ENCODE peak calls at places on chromosomes 1 and 21, in four cellular contexts. I is tibial artery; U is fibroblast of mammary gland; S is CD8-positive, alpha-beta T cell. X is an unnamed sample.

GRCh38 chr1:202112864-202113689 is 9.6 kb upstream of the GPR37L1 start:
- DNase-seq in I (no peak), U (no peak), S (no peak), X (no peak)

GRCh38 chr1:222454782-222455181 is 93.1 kb downstream of the HHIPL2 start:
- DNase-seq in I (no peak), U (peak; percentile 62), S (peak; percentile 1), X (no peak)

GRCh38 chr21:35565204-35565611 is 495.1 kb downstream of the SETD4 start:
- DNase-seq in I (peak; percentile 46), U (peak; percentile 95), S (no peak), X (peak; percentile 67)

GRCh38 chr1:210800301-210800700 is 333.6 kb downstream of the KCNH1 start:
- DNase-seq in I (no peak), U (no peak), S (no peak), X (no peak)

GRCh38 chr1:29713857-29714256 is 477.5 kb downstream of the PTPRU start:
- DNase-seq in I (no peak), U (peak; percentile 49), S (no peak), X (no peak)

GRCh38 chr1:160116277-160117147 is 953 bp downstream of the ATP1A2 start:
- DNase-seq in I (no peak), U (peak; percentile 52), S (no peak), X (no peak)

GRCh38 chr1:95309031-95309459 is 75.0 kb downstream of the RWDD3 start:
- DNase-seq in I (no peak), U (peak; percentile 50), S (no peak), X (no peak)

GRCh38 chr1:54894271-54894670 is 7.3 kb upstream of the DHCR24 start:
- DNase-seq in I (no peak), U (no peak), S (no peak), X (no peak)

GRCh38 chr1:210269981-210270380 is 37.4 kb downstream of the SERTAD4 start:
- DNase-seq in I (no peak), U (no peak), S (no peak), X (no peak)

GRCh38 chr21:25329227-25329626 is 278.1 kb downstream of the MRPL39 start:
- DNase-seq in I (no peak), U (peak; percentile 93), S (no peak), X (no peak)

GRCh38 chr21:42594616-42595280 is 58.7 kb upstream of the PDE9A start:
- DNase-seq in I (no peak), U (peak; percentile 10), S (no peak), X (no peak)

DNA sequence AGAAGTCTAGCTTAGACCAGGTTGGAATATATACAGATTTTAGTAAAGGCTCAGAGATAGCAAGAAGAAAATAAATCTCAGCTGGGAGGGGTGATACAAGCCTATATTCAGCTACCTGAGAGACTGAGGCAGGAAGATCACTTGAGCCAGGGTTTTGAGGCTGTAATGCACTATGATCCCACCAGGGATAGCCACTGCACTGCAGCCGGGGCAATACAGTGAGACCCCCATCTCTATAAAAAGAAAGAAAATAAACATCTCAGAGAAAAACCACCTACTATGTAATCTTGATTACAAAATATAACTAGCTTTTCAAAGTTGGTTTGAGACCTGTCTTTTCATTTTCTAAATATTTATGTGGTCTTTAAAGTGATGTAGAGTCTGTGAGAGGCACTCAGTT is 47.7 kb downstream of the IL23R start:
- DNase-seq in I (no peak), U (no peak), S (no peak), X (no peak)
- TF ChIP-seq CTCF in I (no peak), U (no peak), S (no peak), X (no peak)

GRCh38 chr1:36502616-36503015 is 19.9 kb upstream of the CSF3R start:
- DNase-seq in I (no peak), U (no peak), S (no peak), X (no peak)

GRCh38 chr1:36493524-36493923 is 10.8 kb upstream of the CSF3R start:
- DNase-seq in I (no peak), U (no peak), S (no peak), X (no peak)

GRCh38 chr1:36492491-36492890 is 9.8 kb upstream of the CSF3R start:
- DNase-seq in I (no peak), U (no peak), S (no peak), X (peak; percentile 3)

GRCh38 chr1:36494971-36495370 is 12.3 kb upstream of the CSF3R start:
- DNase-seq in I (no peak), U (no peak), S (no peak), X (no peak)

GRCh38 chr1:36497207-36497606 is 14.5 kb upstream of the CSF3R start:
- DNase-seq in I (no peak), U (no peak), S (no peak), X (no peak)
- TF ChIP-seq CTCF in I (no peak), U (no peak), S (no peak), X (no peak)

GRCh38 chr1:116131866-116132605 is 20.8 kb downstream of the MAB21L3 start:
- DNase-seq in I (no peak), U (no peak), S (no peak), X (no peak)

GRCh38 chr1:116133696-116134095 is 22.5 kb downstream of the MAB21L3 start:
- DNase-seq in I (no peak), U (no peak), S (no peak), X (no peak)

GRCh38 chr1:116131170-116131569 is 20.0 kb downstream of the MAB21L3 start:
- DNase-seq in I (no peak), U (no peak), S (no peak), X (no peak)

GRCh38 chr1:116130376-116130775 is 19.2 kb downstream of the MAB21L3 start:
- DNase-seq in I (no peak), U (no peak), S (no peak), X (no peak)

DNA sequence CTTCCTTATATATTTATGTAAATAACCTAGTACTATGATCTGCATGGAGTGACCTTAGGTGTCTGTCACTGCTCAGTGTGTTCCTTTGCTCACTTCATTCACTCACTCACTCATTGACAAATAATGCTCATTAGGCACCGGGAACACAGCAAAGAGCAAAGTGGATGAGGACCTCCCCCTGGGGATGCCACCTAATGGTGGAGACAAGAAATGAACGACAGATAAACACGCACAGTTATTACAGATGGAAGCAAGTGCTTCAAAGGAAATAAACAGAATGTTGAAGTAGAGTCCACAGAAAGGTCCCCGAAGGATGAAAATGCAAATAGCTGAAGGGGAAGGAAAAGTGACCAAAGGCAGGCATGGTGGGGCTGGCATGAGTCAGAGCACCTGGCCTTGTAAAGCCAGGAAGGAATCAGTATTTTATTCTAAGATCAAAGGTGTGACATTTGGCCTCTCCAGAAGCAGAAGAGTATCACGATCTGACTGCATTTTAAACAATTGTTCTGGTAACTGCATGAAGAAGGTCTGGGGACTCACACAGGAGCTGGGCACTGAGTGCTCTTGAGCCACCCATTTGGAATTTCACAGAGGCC is 23.1 kb downstream of the MAB21L3 start:
- DNase-seq in I (no peak), U (peak; percentile 27), S (no peak), X (no peak)
- TF ChIP-seq CTCF in I (no peak), U (peak; percentile 40), S (no peak), X (no peak)

GRCh38 chr1:44170281-44170823 is 28.9 kb upstream of the KLF18 start:
- DNase-seq in I (no peak), U (peak; percentile 79), S (no peak), X (no peak)
- TF ChIP-seq CTCF in I (no peak), U (no peak), S (no peak), X (no peak)

GRCh38 chr1:216742625-216743024 is 19.4 kb upstream of the ESRRG start:
- DNase-seq in I (no peak), U (peak; percentile 9), S (no peak), X (no peak)
- TF ChIP-seq CTCF in I (no peak), U (peak; percentile 26), S (no peak), X (no peak)

GRCh38 chr1:23960291-23960718 is 677 bp downstream of the PNRC2 start:
- DNase-seq in I (no peak), U (peak; percentile 31), S (no peak), X (no peak)

GRCh38 chr1:23959461-23960290 is at the start of gene PNRC2:
- DNase-seq in I (peak; percentile 98), U (peak; percentile 93), S (peak; percentile 94), X (peak; percentile 93)

GRCh38 chr1:23963617-23964234 is 4.1 kb downstream of the PNRC2 start:
- DNase-seq in I (no peak), U (no peak), S (no peak), X (no peak)

GRCh38 chr1:23957096-23957495 is 2.5 kb upstream of the PNRC2 start:
- DNase-seq in I (no peak), U (no peak), S (no peak), X (no peak)

DNA sequence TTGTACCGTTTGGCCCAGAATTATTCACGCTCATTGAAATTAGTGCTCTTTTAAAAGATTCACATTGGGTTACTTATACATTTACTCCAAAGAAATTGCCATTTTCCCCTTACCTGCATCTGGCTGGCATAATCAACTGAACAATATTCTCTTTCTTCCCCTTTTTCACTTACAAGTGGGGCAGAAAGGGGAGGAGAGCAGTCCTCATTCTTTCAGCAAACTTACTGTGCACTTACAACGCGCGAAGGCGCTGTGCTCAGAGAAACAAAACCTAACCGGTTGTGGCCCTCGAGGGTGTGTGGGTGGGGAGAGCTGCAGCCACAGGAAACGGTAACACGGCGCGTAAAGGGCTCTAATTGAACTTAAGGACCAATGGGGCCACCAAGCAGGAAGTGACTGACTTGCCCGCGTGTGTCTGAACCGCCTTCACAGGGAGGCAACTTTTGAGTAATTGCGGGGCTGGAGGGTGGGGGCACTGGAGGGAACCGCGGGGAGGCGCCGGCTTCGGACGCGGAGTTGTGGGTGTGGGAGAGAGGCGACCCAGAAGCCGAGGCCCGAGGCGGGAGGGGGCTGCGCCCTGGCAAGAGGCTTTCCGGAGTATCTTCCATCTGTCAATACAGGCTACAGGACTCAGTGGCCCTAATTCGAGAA is 693 bp upstream of the PNRC2 start:
- DNase-seq in I (peak; percentile 92), U (peak; percentile 94), S (peak; percentile 86), X (peak; percentile 93)
- TF ChIP-seq CTCF in I (peak; percentile 46), U (peak; percentile 43), S (peak; percentile 34), X (no peak)

X was measured in CD14-positive monocyte.